ENCODE peak calls at places on chromosomes 4 and X, in five cellular contexts. G is suprapubic skin; K is CD4-positive, alpha-beta memory T cell; T is heart left ventricle; U is breast epithelium. F is an unnamed sample. For H3K4me1, the result is how much of the 10 kb centered on the place peaks cover.

GRCh38 chrX:112832481-112833095 is 8.0 kb downstream of the AMOT start:
- DNase-seq in G (no peak), K (no peak), T (no peak), U (no peak), F (no peak)

GRCh38 chrX:30967516-30967915 is 78.5 kb upstream of the TAB3 start:
- DNase-seq in G (no peak), K (no peak), T (no peak), U (no peak), F (no peak)

GRCh38 chrX:103376118-103376978 is at the start of gene BEX3:
- DNase-seq in G (peak), K (peak), T (peak), U (peak), F (no peak)

GRCh38 chr4:136329042-136329662 is 1203.1 kb downstream of the PCDH18 start:
- DNase-seq in G (no peak), K (no peak), T (no peak), U (no peak), F (no peak)

GRCh38 chr4:123505457-123506310 is 109.1 kb downstream of the SPRY1 start:
- DNase-seq in G (peak), K (no peak), T (peak), U (peak), F (no peak)

GRCh38 chr4:180617203-180617602 is 1626.0 kb upstream of the TENM3 start:
- DNase-seq in G (no peak), K (no peak), T (no peak), U (no peak), F (no peak)

GRCh38 chr4:112735474-112735951 is 98.6 kb downstream of the LARP7 start:
- DNase-seq in G (no peak), K (no peak), T (no peak), U (no peak), F (no peak)

GRCh38 chr4:155305619-155306018 is 71.1 kb downstream of the MAP9 start:
- DNase-seq in G (no peak), K (no peak), T (no peak), U (no peak), F (no peak)

GRCh38 chr4:167903291-167903721 is 189.0 kb upstream of the ANXA10 start:
- DNase-seq in G (no peak), K (no peak), T (no peak), U (no peak), F (no peak)

GRCh38 chrX:148567229-148567628 is 66.8 kb downstream of the AFF2 start:
- DNase-seq in G (no peak), K (no peak), T (no peak), U (no peak), F (no peak)

GRCh38 chrX:48919947-48920712 is 1.3 kb upstream of the PIM2 start:
- DNase-seq in G (no peak), K (peak), T (no peak), U (no peak), F (peak)

GRCh38 chrX:151763711-151764110 is 29.2 kb downstream of the CNGA2 start:
- DNase-seq in G (no peak), K (no peak), T (no peak), U (no peak), F (no peak)

GRCh38 chrX:29231800-29232199 is 644.6 kb downstream of the IL1RAPL1 start:
- DNase-seq in G (no peak), K (no peak), T (no peak), U (no peak), F (no peak)

GRCh38 chrX:50721771-50722521 is 92.0 kb downstream of the SHROOM4 start:
- DNase-seq in G (no peak), K (no peak), T (no peak), U (no peak), F (no peak)

GRCh38 chrX:153578200-153578835 is 20.6 kb downstream of the CCNQ start:
- DNase-seq in G (no peak), K (no peak), T (no peak), U (no peak), F (no peak)

GRCh38 chrX:48939417-48940228 is 17.8 kb downstream of the OTUD5 start:
- DNase-seq in G (no peak), K (peak), T (no peak), U (no peak), F (no peak)

GRCh38 chr4:84235545-84235944 is 263.5 kb downstream of the NKX6-1 start:
- DNase-seq in G (no peak), K (no peak), T (no peak), U (no peak), F (no peak)

GRCh38 chr4:6196871-6197270 is 3.5 kb downstream of the JAKMIP1 start:
- DNase-seq in G (no peak), K (no peak), T (no peak), U (no peak), F (no peak)

GRCh38 chr4:155954939-155955338 is 1.3 kb upstream of the CTSO start:
- DNase-seq in G (no peak), K (no peak), T (no peak), U (no peak), F (no peak)

GRCh38 chr4:2277956-2278355 is 16.0 kb upstream of the MXD4 start:
- DNase-seq in G (no peak), K (no peak), T (no peak), U (no peak), F (no peak)

GRCh38 chr4:177119021-177119461 is 190.6 kb upstream of the NEIL3 start:
- DNase-seq in G (no peak), K (no peak), T (no peak), U (no peak), F (no peak)

GRCh38 chr4:108156391-108156790 is 12.3 kb downstream of the LEF1 start:
- DNase-seq in G (no peak), K (no peak), T (no peak), U (no peak), F (no peak)

GRCh38 chr4:132227349-132228165 is 921.5 kb upstream of the PCDH10 start:
- DNase-seq in G (no peak), K (no peak), T (no peak), U (no peak), F (no peak)

GRCh38 chr4:41140410-41140809 is 73.9 kb downstream of the APBB2 start:
- DNase-seq in G (no peak), K (no peak), T (no peak), U (no peak), F (no peak)

GRCh38 chr4:36316544-36317082 is 35.2 kb downstream of the DTHD1 start:
- DNase-seq in G (no peak), K (no peak), T (no peak), U (no peak), F (no peak)

GRCh38 chrX:103615781-103616180 is 8.0 kb downstream of the TCEAL3 start:
- DNase-seq in G (no peak), K (no peak), T (no peak), U (no peak), F (no peak)

GRCh38 chr4:73259552-73260140 is 1.0 kb upstream of the ANKRD17 start:
- DNase-seq in G (no peak), K (no peak), T (no peak), U (no peak), F (no peak)

GRCh38 chr4:73258668-73259551 is at the start of gene ANKRD17:
- DNase-seq in G (peak), K (peak), T (peak), U (peak), F (peak)

GRCh38 chr4:73257242-73257994 is 1.2 kb downstream of the ANKRD17 start:
- DNase-seq in G (peak), K (peak), T (peak), U (peak), F (peak)

GRCh38 chr4:73257995-73258667 is 467 bp downstream of the ANKRD17 start:
- DNase-seq in G (no peak), K (no peak), T (no peak), U (no peak), F (peak)
- H3K4me1 ChIP-seq in G (half or more), K (half or more), T (under half), U (under half), F (under half)

DNA sequence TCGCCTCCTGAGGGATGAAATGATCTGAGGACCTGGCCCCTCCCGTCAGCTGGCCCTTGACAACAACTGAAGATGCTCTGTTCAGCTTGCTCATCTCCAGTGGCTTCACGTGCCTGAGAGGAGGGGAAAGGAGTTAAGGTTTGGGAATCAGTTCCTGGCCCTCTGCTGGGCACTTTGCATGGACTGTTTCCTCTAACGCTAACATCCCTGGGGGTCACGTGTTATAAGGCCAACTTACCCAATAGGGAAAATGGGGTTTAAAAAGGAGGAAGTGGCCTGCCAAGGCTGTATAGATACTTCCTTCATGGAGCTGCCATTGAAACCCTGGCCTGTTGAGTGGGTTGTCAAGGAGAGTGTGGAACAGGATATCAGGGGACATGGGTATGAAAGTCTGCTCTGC is 65.6 kb downstream of the OR13H1 start:
- DNase-seq in G (no peak), K (no peak), T (no peak), U (no peak), F (no peak)
- H3K27ac ChIP-seq in G (no peak), K (no peak), T (no peak), U (no peak), F (no peak)

DNA sequence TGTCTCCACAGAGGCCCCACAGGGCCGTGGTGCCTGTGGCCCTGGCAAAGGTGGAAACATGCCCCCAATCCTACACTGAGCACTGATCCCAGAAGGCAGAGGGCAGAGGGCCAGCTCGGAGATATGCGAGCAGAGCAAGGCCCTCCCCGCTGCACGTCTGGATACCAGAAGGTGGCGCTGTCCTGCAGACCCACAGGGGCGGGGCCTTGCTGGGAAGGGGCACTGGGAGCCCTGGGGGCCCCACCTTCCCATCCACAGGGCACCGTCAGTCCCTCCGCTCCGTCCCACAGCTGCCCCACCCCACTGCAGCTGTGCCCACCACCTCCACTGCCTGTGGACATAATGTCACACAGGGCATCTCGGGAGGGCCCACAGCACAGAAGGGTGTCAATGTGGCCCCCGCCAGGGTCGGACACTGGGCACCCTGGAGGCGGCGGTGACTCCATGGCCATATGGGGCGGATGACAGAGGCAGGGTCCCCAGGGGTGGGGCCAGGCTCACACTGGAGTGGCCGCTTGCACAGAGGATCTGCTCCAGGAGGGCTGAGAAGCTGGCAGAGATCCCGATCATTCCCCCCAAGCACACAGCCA is 4.9 kb downstream of the SLC49A3 start:
- DNase-seq in G (peak), K (peak), T (peak), U (no peak), F (peak)
- H3K4me1 ChIP-seq in G (half or more), K (under half), T (under half), U (under half), F (under half)

GRCh38 chrX:154751121-154751668 is 318 bp upstream of the GAB3 start:
- DNase-seq in G (no peak), K (no peak), T (no peak), U (no peak), F (no peak)
- H3K27ac ChIP-seq in G (no peak), K (no peak), T (peak), U (no peak), F (peak)

GRCh38 chr4:11342401-11342800 is 86.3 kb downstream of the HS3ST1 start:
- DNase-seq in G (no peak), K (no peak), T (no peak), U (no peak), F (no peak)
- H3K4me1 ChIP-seq in G (under half), K (under half), T (under half), U (under half), F (under half)

DNA sequence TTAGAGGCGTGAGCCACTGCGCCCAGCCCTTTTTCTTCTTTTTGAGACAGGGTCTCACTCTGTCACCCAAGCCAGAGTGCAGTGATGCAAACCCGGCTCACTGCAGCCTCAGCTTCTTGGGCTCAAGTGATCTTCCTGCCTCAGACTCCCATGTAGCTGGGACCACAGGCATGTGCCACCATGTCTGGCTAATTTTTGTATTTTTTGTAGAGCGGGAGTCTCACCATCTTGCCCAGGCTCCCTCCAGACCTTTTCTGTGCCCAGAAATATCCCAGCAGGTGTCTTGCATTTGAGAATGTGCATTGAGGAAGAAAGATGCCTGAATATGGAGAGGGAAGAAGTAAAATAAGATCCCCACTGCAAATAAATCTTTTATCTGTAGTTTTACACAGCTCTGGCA is 58.7 kb downstream of the PPEF2 start:
- DNase-seq in G (no peak), K (no peak), T (no peak), U (no peak), F (no peak)
- H3K27ac ChIP-seq in G (no peak), K (no peak), T (peak), U (no peak), F (no peak)

GRCh38 chr4:87041142-87041541 is 106.3 kb downstream of the AFF1 start:
- DNase-seq in G (no peak), K (no peak), T (no peak), U (no peak), F (no peak)

GRCh38 chr4:87038837-87039715 is 104.3 kb downstream of the AFF1 start:
- DNase-seq in G (no peak), K (no peak), T (peak), U (no peak), F (no peak)

GRCh38 chr4:87036713-87037112 is 101.9 kb downstream of the AFF1 start:
- DNase-seq in G (no peak), K (no peak), T (no peak), U (no peak), F (no peak)

GRCh38 chr4:87035881-87036509 is 101.2 kb downstream of the AFF1 start:
- DNase-seq in G (no peak), K (no peak), T (peak), U (no peak), F (no peak)

GRCh38 chr4:87037921-87038320 is 103.1 kb downstream of the AFF1 start:
- DNase-seq in G (no peak), K (no peak), T (no peak), U (no peak), F (no peak)
- H3K4me1 ChIP-seq in G (half or more), K (half or more), T (half or more), U (under half), F (under half)